ENCODE peak calls at places on chromosomes 6 and 20, in six cellular contexts. F is neural crest cell; S is effector CD8-positive, alpha-beta T cell; B is A172; U is activated CD4-positive, CD25-positive, alpha-beta regulatory T cell; G is ovary. N is an unnamed sample.

GRCh38 chr6:125310994-125311649 is 9.4 kb upstream of the HDDC2 start:
- DNase-seq in F (peak; percentile 16), S (no peak), B (peak; percentile 60), U (no peak), G (no peak), N (no peak)

GRCh38 chr6:36131517-36132220 is 1.4 kb downstream of the MAPK13 start:
- DNase-seq in F (no peak), S (no peak), B (peak; percentile 61), U (no peak), G (peak; percentile 80), N (no peak)

GRCh38 chr20:33312583-33312982 is 29.6 kb downstream of the BPIFB1 start:
- DNase-seq in F (no peak), S (no peak), B (no peak), U (no peak), G (no peak), N (no peak)

GRCh38 chr20:43404880-43405279 is 52.8 kb upstream of the SRSF6 start:
- DNase-seq in F (no peak), S (no peak), B (peak; percentile 68), U (no peak), G (no peak), N (no peak)

GRCh38 chr20:38190936-38191371 is 25.9 kb upstream of the TGM2 start:
- DNase-seq in F (no peak), S (no peak), B (no peak), U (no peak), G (no peak), N (no peak)

GRCh38 chr20:561437-562231 is 18.0 kb upstream of the CSNK2A1 start:
- DNase-seq in F (peak; percentile 69), S (no peak), B (peak; percentile 73), U (peak; percentile 5), G (peak; percentile 53), N (peak; percentile 83)

GRCh38 chr6:45541934-45542333 is 164.2 kb upstream of the SUPT3H start:
- DNase-seq in F (no peak), S (no peak), B (no peak), U (no peak), G (no peak), N (no peak)

GRCh38 chr6:39342692-39343460 is 20.4 kb upstream of the KCNK16 start:
- DNase-seq in F (no peak), S (no peak), B (no peak), U (no peak), G (peak; percentile 73), N (no peak)

GRCh38 chr20:41306061-41306727 is 11.3 kb downstream of the ZHX3 start:
- DNase-seq in F (no peak), S (no peak), B (no peak), U (no peak), G (no peak), N (no peak)

GRCh38 chr20:7936735-7937078 is 3.6 kb downstream of the HAO1 start:
- DNase-seq in F (no peak), S (no peak), B (no peak), U (no peak), G (no peak), N (no peak)

GRCh38 chr6:158185729-158186456 is 17.7 kb downstream of the GTF2H5 start:
- DNase-seq in F (no peak), S (no peak), B (peak; percentile 78), U (no peak), G (no peak), N (no peak)

GRCh38 chr20:17316316-17317038 is 89.6 kb downstream of the PCSK2 start:
- DNase-seq in F (no peak), S (no peak), B (no peak), U (no peak), G (no peak), N (no peak)

GRCh38 chr6:150417899-150418824 is 49.4 kb downstream of the IYD start:
- DNase-seq in F (no peak), S (no peak), B (peak; percentile 68), U (no peak), G (no peak), N (peak; percentile 75)

GRCh38 chr6:15479761-15480160 is 183.1 kb downstream of the DTNBP1 start:
- DNase-seq in F (no peak), S (no peak), B (peak; percentile 48), U (no peak), G (no peak), N (no peak)